ENCODE peak calls at places on chromosomes 11 and 22, in nine cellular contexts. F, J, C, S, P, D, W, B and Z are unnamed samples.

GRCh38 chr11:11035331-11035730 is 177.5 kb upstream of the ZBED5 start:
- DNase-seq in S (no peak), B (no peak), J (no peak), W (no peak), P (no peak), C (no peak), F (no peak), D (peak), Z (no peak)

GRCh38 chr11:79902493-79902892 is 461.7 kb upstream of the TENM4 start:
- DNase-seq in J (no peak), F (no peak), B (no peak), S (no peak), P (peak), C (no peak), W (no peak), D (peak), Z (peak)

GRCh38 chr11:42410251-42410956 is 901.4 kb upstream of the API5 start:
- DNase-seq in S (no peak), J (no peak), P (no peak), W (no peak), B (no peak), D (no peak), F (no peak), C (no peak), Z (no peak)

GRCh38 chr11:44506375-44507016 is 59.0 kb upstream of the CD82 start:
- DNase-seq in D (no peak), B (no peak), W (no peak), J (no peak), F (no peak), P (no peak), S (no peak), C (no peak), Z (peak)

GRCh38 chr22:36110306-36110791 is 50.2 kb downstream of the APOL3 start:
- DNase-seq in P (no peak), D (no peak), S (no peak), W (no peak), J (no peak), C (no peak), F (no peak), B (no peak), Z (no peak)

GRCh38 chr22:27667121-27667843 is 134.3 kb downstream of the MN1 start:
- DNase-seq in J (no peak), F (no peak), W (no peak), S (no peak), C (no peak), B (no peak), P (no peak), D (no peak), Z (no peak)

GRCh38 chr11:74397531-74398243 is 546 bp downstream of the PGM2L1 start:
- DNase-seq in S (peak), C (no peak), D (peak), J (peak), P (no peak), B (no peak), W (peak), F (no peak), Z (peak)

GRCh38 chr22:48883211-48883960 is 944.3 kb downstream of the BRD1 start:
- DNase-seq in C (no peak), P (no peak), F (no peak), J (no peak), W (no peak), B (no peak), S (no peak), D (no peak), Z (no peak)

GRCh38 chr11:106424111-106424510 is 346.6 kb downstream of the AASDHPPT start:
- DNase-seq in P (peak), C (peak), F (no peak), S (no peak), B (no peak), D (peak), J (no peak), W (no peak), Z (peak)

GRCh38 chr11:44534215-44534711 is 31.2 kb upstream of the CD82 start:
- DNase-seq in B (no peak), C (no peak), P (no peak), F (no peak), D (no peak), W (no peak), S (no peak), J (no peak), Z (no peak)

GRCh38 chr11:65833297-65834030 is at the start of gene SNX32:
- DNase-seq in C (peak), W (no peak), B (peak), S (peak), P (peak), J (peak), F (peak), D (peak), Z (peak)

GRCh38 chr11:20429216-20429615 is 41.7 kb downstream of the PRMT3 start:
- DNase-seq in B (no peak), W (no peak), D (no peak), J (no peak), F (no peak), S (no peak), P (no peak), C (no peak), Z (peak)

GRCh38 chr11:124094731-124095130 is 20.5 kb upstream of the VWA5A start:
- DNase-seq in D (no peak), W (no peak), C (no peak), P (no peak), S (no peak), F (no peak), B (no peak), J (no peak), Z (no peak)

GRCh38 chr11:74434528-74434927 is 32.8 kb downstream of the KCNE3 start:
- DNase-seq in P (no peak), C (no peak), S (no peak), D (peak), F (no peak), W (no peak), J (no peak), B (no peak), Z (no peak)

GRCh38 chr11:121657191-121657590 is 204.4 kb upstream of the SORL1-AS1 start:
- DNase-seq in J (no peak), F (no peak), D (no peak), P (no peak), C (no peak), B (no peak), S (no peak), W (no peak), Z (no peak)
- TF ChIP-seq CTCF in J (no peak), F (no peak), D (no peak), P (no peak), C (no peak), B (no peak), S (no peak), W (no peak), Z (no peak)

GRCh38 chr11:69797156-69797555 is 22.0 kb upstream of the FGF4 start:
- DNase-seq in C (no peak), P (no peak), F (no peak), J (no peak), W (no peak), D (no peak), S (no peak), B (no peak), Z (no peak)
- TF ChIP-seq CTCF in C (no peak), P (no peak), F (no peak), J (no peak), W (peak), D (peak), S (no peak), B (no peak), Z (no peak)

GRCh38 chr22:39809772-39810557 is 83.6 kb downstream of the ENTHD1 start:
- DNase-seq in W (no peak), S (no peak), C (no peak), J (no peak), F (no peak), B (no peak), D (no peak), P (no peak), Z (no peak)

GRCh38 chr22:39805117-39805516 is 88.4 kb downstream of the ENTHD1 start:
- DNase-seq in F (no peak), D (no peak), J (no peak), W (no peak), S (no peak), P (no peak), B (no peak), C (no peak), Z (no peak)

GRCh38 chr22:39802682-39803081 is 90.9 kb downstream of the ENTHD1 start:
- DNase-seq in S (no peak), J (no peak), C (no peak), D (no peak), W (no peak), B (no peak), F (no peak), P (no peak), Z (no peak)

GRCh38 chr22:39808087-39808486 is 85.5 kb downstream of the ENTHD1 start:
- DNase-seq in P (peak), D (peak), C (no peak), F (no peak), S (no peak), B (no peak), W (peak), J (peak), Z (peak)
- TF ChIP-seq CTCF in P (peak), D (peak), C (peak), F (peak), S (no peak), B (no peak), W (peak), J (peak), Z (peak)

GRCh38 chr11:47523491-47524199 is 29.3 kb downstream of the CELF1 start:
- DNase-seq in B (no peak), F (no peak), J (no peak), D (peak), W (peak), C (peak), P (peak), S (peak), Z (peak)
- TF ChIP-seq CTCF in B (no peak), F (no peak), J (no peak), D (no peak), W (no peak), C (no peak), P (no peak), S (no peak), Z (no peak)

GRCh38 chr22:31446767-31447166 is 42.9 kb downstream of the EIF4ENIF1 start:
- DNase-seq in D (no peak), B (no peak), W (no peak), S (no peak), J (no peak), C (no peak), F (no peak), P (no peak), Z (no peak)

GRCh38 chr22:31448382-31448781 is 41.3 kb downstream of the EIF4ENIF1 start:
- DNase-seq in S (no peak), W (no peak), B (no peak), D (no peak), C (no peak), J (no peak), F (no peak), P (no peak), Z (no peak)

GRCh38 chr22:31447337-31447736 is 42.3 kb downstream of the EIF4ENIF1 start:
- DNase-seq in C (no peak), J (no peak), S (no peak), B (no peak), W (no peak), F (no peak), P (no peak), D (peak), Z (no peak)

GRCh38 chr22:31449521-31449920 is 40.1 kb downstream of the EIF4ENIF1 start:
- DNase-seq in D (no peak), S (no peak), C (no peak), J (no peak), B (no peak), P (no peak), W (no peak), F (no peak), Z (no peak)

GRCh38 chr22:31451709-31452571 is 37.7 kb downstream of the EIF4ENIF1 start:
- DNase-seq in D (peak), W (peak), J (peak), P (peak), F (no peak), C (peak), B (no peak), S (no peak), Z (peak)
- TF ChIP-seq CTCF in D (peak), W (peak), J (peak), P (peak), F (peak), C (peak), B (no peak), S (peak), Z (peak)

GRCh38 chr11:101844608-101845007 is 70.2 kb upstream of the CEP126 start:
- DNase-seq in P (no peak), J (no peak), W (no peak), F (no peak), D (no peak), B (no peak), S (no peak), C (no peak), Z (no peak)

DNA sequence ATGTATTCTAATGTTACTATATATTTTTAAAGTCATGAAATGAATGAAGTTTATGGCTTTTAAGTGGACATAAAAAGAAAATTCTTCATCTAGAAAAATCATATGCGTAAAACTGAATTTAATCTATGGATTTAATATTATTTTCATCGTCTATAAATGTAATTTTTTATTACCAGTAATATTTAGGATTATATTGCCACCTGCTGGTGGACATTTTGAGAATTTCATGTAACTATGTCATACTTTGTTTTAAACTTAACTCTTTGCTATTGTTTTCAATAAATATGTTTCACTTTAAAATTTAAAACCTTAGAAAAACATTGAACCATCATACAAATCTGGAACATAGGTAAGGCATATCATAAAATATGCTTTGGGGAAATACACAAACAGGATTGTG is 66.5 kb upstream of the CEP126 start:
- DNase-seq in B (no peak), F (no peak), D (peak), P (no peak), W (peak), S (no peak), C (no peak), J (no peak), Z (peak)
- TF ChIP-seq CTCF in B (no peak), F (peak), D (peak), P (peak), W (no peak), S (no peak), C (peak), J (peak), Z (peak)

GRCh38 chr11:14420223-14420622 is 61.2 kb upstream of the RRAS2 start:
- DNase-seq in P (no peak), D (no peak), J (no peak), C (no peak), F (no peak), B (no peak), S (no peak), W (no peak), Z (no peak)
- TF ChIP-seq CTCF in P (no peak), D (no peak), J (no peak), C (no peak), F (no peak), B (no peak), S (no peak), W (no peak), Z (no peak)

DNA sequence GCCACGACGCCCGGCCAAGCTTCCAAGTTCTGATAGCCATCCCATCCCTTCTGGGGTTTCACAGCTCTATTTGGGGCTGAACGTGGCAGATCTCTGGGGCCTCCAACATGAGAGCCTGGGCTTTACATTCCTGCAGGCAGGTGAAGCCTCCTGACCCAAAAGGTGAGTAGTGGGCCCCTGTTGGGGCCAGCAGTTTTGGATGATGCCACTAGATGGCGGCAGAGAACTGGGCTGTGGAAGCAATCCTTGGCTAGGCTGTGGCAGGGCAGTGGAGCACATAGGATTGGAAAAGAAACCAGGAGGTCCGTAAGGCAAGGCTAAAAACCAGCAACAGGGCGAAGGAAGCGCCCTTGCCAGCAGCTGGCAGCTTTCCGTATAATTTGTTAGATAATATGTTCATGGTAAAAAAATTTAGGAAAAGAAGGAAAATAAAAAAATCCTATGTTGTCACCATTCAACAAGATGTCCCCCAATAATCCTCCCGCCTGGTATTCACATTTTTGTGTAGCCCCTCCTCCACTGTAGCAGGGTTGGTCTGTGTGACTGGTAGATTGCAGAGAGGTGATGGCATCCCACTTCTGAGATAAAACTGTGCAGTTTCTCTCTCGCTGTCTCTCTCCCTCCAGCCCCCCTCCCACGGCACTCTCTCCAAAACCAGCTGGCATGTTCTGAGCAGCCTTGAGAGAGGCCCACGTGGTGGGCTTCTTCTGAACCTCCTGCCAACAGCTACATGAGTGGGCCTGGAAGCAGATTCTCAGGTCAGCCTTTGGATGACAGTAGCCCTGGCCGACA is 43.6 kb upstream of the OR4B1 start:
- DNase-seq in D (peak), F (peak), B (no peak), C (peak), J (peak), W (peak), P (peak), S (peak), Z (peak)
- TF ChIP-seq CTCF in D (peak), F (peak), B (peak), C (peak), J (peak), W (peak), P (peak), S (peak), Z (peak)